ENCODE peak calls at places on chromosome 15, in five cellular contexts. C is fibroblast of mammary gland; S is amygdala; T is activated CD4-positive, alpha-beta T cell treated with anti-CD3 and anti-CD28 coated beads, Interleukin-2, amount 10 ng/mL, durations not matched to agents 24 days and 14 days; X is NCI-H748 treated with DMSO at 0.1 percent for 48 hours. Y is an unnamed sample.

GRCh38 chr15:64356443-64357040 is 569 bp upstream of the CSNK1G1 start:
- DNase-seq in C (peak), T (no peak), X (peak), S (no peak), Y (peak)

GRCh38 chr15:31440754-31441298 is 114.2 kb downstream of the KLF13 start:
- DNase-seq in T (peak), X (no peak), S (peak), C (peak), Y (peak)

GRCh38 chr15:88401269-88401971 is 65.8 kb downstream of the MRPL46 start:
- DNase-seq in C (no peak), S (no peak), X (no peak), T (no peak), Y (no peak)

GRCh38 chr15:44340410-44340809 is 51.9 kb downstream of the GOLM2 start:
- DNase-seq in T (no peak), C (peak), S (no peak), X (no peak), Y (no peak)

GRCh38 chr15:29812384-29812694 is 9.9 kb downstream of the TJP1 start:
- DNase-seq in X (no peak), T (no peak), C (peak), S (no peak), Y (no peak)

GRCh38 chr15:40756938-40757337 is 1.9 kb upstream of the RMDN3 start:
- DNase-seq in T (no peak), S (no peak), C (no peak), X (peak), Y (no peak)

GRCh38 chr15:38073278-38073930 is 139.0 kb downstream of the TMCO5A start:
- DNase-seq in S (no peak), X (no peak), T (no peak), C (peak), Y (peak)

GRCh38 chr15:73994912-73995622 is 551 bp downstream of the PML start:
- DNase-seq in C (no peak), X (no peak), S (no peak), T (peak), Y (peak)

GRCh38 chr15:54365001-54365400 is 386.8 kb downstream of the UNC13C start:
- DNase-seq in X (no peak), T (no peak), S (no peak), C (no peak), Y (no peak)

GRCh38 chr15:66378814-66379430 is 7.8 kb upstream of the MAP2K1 start:
- DNase-seq in C (no peak), T (no peak), X (no peak), S (no peak), Y (no peak)

GRCh38 chr15:92268900-92269299 is 124.8 kb upstream of the ST8SIA2 start:
- DNase-seq in S (no peak), C (no peak), X (no peak), T (no peak), Y (peak)

GRCh38 chr15:37860896-37861295 is 73.5 kb upstream of the TMCO5A start:
- DNase-seq in C (no peak), S (no peak), X (no peak), T (no peak), Y (no peak)

GRCh38 chr15:34754674-34755418 is at the start of gene GJD2:
- DNase-seq in S (no peak), T (no peak), X (no peak), C (no peak), Y (peak)

GRCh38 chr15:33742807-33743206 is 225.5 kb upstream of the CHRM5 start:
- DNase-seq in C (peak), T (no peak), X (no peak), S (no peak), Y (no peak)

GRCh38 chr15:60130398-60130797 is 126.3 kb downstream of the FOXB1 start:
- DNase-seq in S (no peak), C (no peak), T (peak), X (no peak), Y (no peak)

GRCh38 chr15:89937365-89938355 is 24.9 kb upstream of the ARPIN start:
- DNase-seq in C (peak), X (no peak), S (no peak), T (no peak), Y (peak)

GRCh38 chr15:82539690-82540054 is 585 bp downstream of the RPS17 start:
- DNase-seq in X (no peak), C (no peak), S (no peak), T (no peak), Y (no peak)

GRCh38 chr15:77496710-77497107 is 76.0 kb downstream of the HMG20A start:
- DNase-seq in T (peak), S (peak), X (peak), C (peak), Y (peak)

GRCh38 chr15:25901841-25902610 is 38.9 kb upstream of the ATP10A start:
- DNase-seq in S (no peak), C (no peak), X (no peak), T (no peak), Y (no peak)

GRCh38 chr15:70197945-70198361 is 100.2 kb upstream of the TLE3 start:
- DNase-seq in S (no peak), C (no peak), X (no peak), T (no peak), Y (no peak)

GRCh38 chr15:90914240-90915080 is 11.4 kb downstream of the MAN2A2 start:
- DNase-seq in T (no peak), S (no peak), C (no peak), X (no peak), Y (no peak)

GRCh38 chr15:63523306-63523990 is 19.1 kb downstream of the USP3 start:
- DNase-seq in S (no peak), C (no peak), X (no peak), T (no peak), Y (no peak)

GRCh38 chr15:77493324-77493907 is 72.7 kb downstream of the HMG20A start:
- DNase-seq in C (peak), X (no peak), S (no peak), T (peak), Y (no peak)

GRCh38 chr15:28169361-28169760 is 70.2 kb upstream of the OCA2 start:
- DNase-seq in X (no peak), T (no peak), S (no peak), C (no peak), Y (no peak)

GRCh38 chr15:33234019-33234418 is 39.5 kb upstream of the FMN1 start:
- DNase-seq in T (no peak), S (no peak), X (peak), C (peak), Y (peak)

Y was measured in DMS53.